ENCODE peak calls at places on chromosomes 6 and 20, in six cellular contexts. P is AG04449, A is K562, B is progenitor cell of endocrine pancreas, R is tibial artery, W is mesothelial cell of epicardium. V is an unnamed sample.
A peak's percentile ranks its signal among the peaks of the same experiment; 100 is the strongest.

GRCh38 chr6:62357826-62358225 is 71.8 kb upstream of the KHDRBS2 start:
- DNase-seq in P (no peak), A (no peak), B (no peak), R (no peak), W (no peak), V (no peak)

GRCh38 chr6:67459556-67459955 is 1175.5 kb upstream of the ADGRB3 start:
- DNase-seq in P (no peak), A (no peak), B (no peak), R (no peak), W (no peak), V (no peak)

GRCh38 chr6:69974193-69974592 is 107.8 kb downstream of the COL19A1 start:
- DNase-seq in P (no peak), A (peak; percentile 38), B (no peak), R (no peak), W (no peak), V (no peak)

GRCh38 chr6:25377672-25378071 is 98.5 kb downstream of the CARMIL1 start:
- DNase-seq in P (no peak), A (no peak), B (no peak), R (no peak), W (no peak), V (no peak)

GRCh38 chr20:46207031-46207549 is 89.0 kb downstream of the CD40 start:
- DNase-seq in P (no peak), A (no peak), B (no peak), R (no peak), W (no peak), V (no peak)

GRCh38 chr6:151137441-151137984 is 102.3 kb upstream of the AKAP12 start:
- DNase-seq in P (no peak), A (no peak), B (no peak), R (no peak), W (no peak), V (no peak)

GRCh38 chr20:15654208-15654649 is 919.0 kb downstream of the KIF16B start:
- DNase-seq in P (no peak), A (peak; percentile 23), B (no peak), R (no peak), W (no peak), V (no peak)

GRCh38 chr20:49608752-49609670 is 41.1 kb upstream of the PTGIS start:
- DNase-seq in P (no peak), A (peak; percentile 69), B (peak; percentile 67), R (peak; percentile 83), W (peak; percentile 61), V (peak; percentile 63)

GRCh38 chr6:108888745-108889144 is 40.5 kb downstream of the ARMC2 start:
- DNase-seq in P (no peak), A (no peak), B (no peak), R (no peak), W (no peak), V (no peak)

GRCh38 chr20:49287555-49288249 is 9.8 kb upstream of the ZNFX1 start:
- DNase-seq in P (no peak), A (peak; percentile 60), B (no peak), R (no peak), W (no peak), V (no peak)

GRCh38 chr20:15332711-15333160 is 995.3 kb upstream of the FLRT3 start:
- DNase-seq in P (no peak), A (no peak), B (no peak), R (no peak), W (no peak), V (no peak)

DNA sequence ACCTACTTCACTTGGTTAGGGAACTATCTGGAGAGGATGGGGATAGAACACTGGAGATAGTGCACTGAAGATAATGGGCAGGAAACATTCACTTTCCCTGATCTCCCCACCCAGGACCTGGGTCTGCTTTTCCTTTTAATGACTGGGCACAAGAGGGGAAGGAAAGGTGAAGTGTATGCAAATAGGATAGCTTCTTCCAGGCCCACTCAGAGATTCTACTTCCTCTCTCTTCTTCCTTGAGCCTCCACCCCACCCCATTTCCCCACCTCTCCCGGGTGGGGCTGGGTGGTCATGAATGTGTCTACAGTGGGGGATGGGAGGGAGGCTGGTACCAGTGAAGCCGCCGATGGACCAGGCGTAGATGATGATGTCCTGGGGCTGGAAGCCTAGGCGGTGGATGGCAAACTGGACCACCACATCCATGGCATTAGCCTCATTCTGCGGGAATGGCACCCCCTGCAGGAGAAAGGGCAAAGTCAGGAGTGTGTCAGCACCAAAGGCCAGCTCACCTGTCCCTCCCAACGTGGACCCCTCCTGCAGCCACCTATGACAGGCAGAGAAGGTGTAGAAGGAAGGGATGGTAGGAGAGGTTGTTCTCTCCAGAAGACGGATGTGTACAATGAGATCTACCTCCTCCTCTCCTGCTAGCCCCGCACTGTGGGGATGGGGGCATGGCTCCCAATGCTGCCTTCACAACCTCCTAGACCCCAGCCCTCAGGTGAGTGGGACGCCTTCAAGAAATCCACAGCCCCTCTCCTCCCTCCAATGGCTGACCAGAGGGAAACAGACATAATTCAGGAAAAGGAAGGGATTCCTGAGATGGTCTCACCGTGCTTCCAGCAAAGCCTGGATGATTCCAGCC is 8.6 kb upstream of the LY6G5C start:
- DNase-seq in P (no peak), A (peak; percentile 66), B (no peak), R (no peak), W (no peak), V (no peak)
- TF ChIP-seq CTCF in P (peak; percentile 48), A (peak; percentile 63), B (peak; percentile 44), R (no peak), W (no peak), V (peak; percentile 15)

GRCh38 chr6:3231213-3232016 is 4.0 kb upstream of the TUBB2B start:
- DNase-seq in P (no peak), A (no peak), B (peak; percentile 85), R (peak; percentile 82), W (peak; percentile 49), V (no peak)

GRCh38 chr6:3232017-3232838 is 4.8 kb upstream of the TUBB2B start:
- DNase-seq in P (no peak), A (no peak), B (no peak), R (no peak), W (no peak), V (no peak)

GRCh38 chr6:3229566-3230274 is 2.3 kb upstream of the TUBB2B start:
- DNase-seq in P (no peak), A (peak; percentile 70), B (peak; percentile 42), R (peak; percentile 65), W (no peak), V (no peak)

GRCh38 chr6:3228791-3229565 is 1.5 kb upstream of the TUBB2B start:
- DNase-seq in P (no peak), A (peak; percentile 61), B (peak; percentile 35), R (peak; percentile 64), W (no peak), V (no peak)

GRCh38 chr6:3230275-3231212 is 3.1 kb upstream of the TUBB2B start:
- DNase-seq in P (no peak), A (no peak), B (no peak), R (peak; percentile 54), W (no peak), V (no peak)
- TF ChIP-seq CTCF in P (no peak), A (no peak), B (no peak), R (no peak), W (no peak), V (no peak)

GRCh38 chr20:24452498-24453133 is 16.8 kb upstream of the SYNDIG1 start:
- DNase-seq in P (no peak), A (no peak), B (no peak), R (no peak), W (no peak), V (no peak)
- TF ChIP-seq CTCF in P (no peak), A (no peak), B (no peak), R (no peak), W (no peak), V (no peak)

GRCh38 chr20:62821726-62822210 is 4.9 kb downstream of the COL9A3 start:
- DNase-seq in P (no peak), A (no peak), B (no peak), R (no peak), W (no peak), V (no peak)

GRCh38 chr20:62823688-62824475 is 7.0 kb downstream of the COL9A3 start:
- DNase-seq in P (no peak), A (no peak), B (no peak), R (no peak), W (no peak), V (no peak)

GRCh38 chr20:62824476-62825287 is 7.8 kb downstream of the COL9A3 start:
- DNase-seq in P (no peak), A (peak; percentile 81), B (no peak), R (no peak), W (no peak), V (peak; percentile 88)

GRCh38 chr20:62822239-62822787 is 5.5 kb downstream of the COL9A3 start:
- DNase-seq in P (no peak), A (no peak), B (no peak), R (no peak), W (no peak), V (no peak)

GRCh38 chr20:62822788-62823651 is 6.2 kb downstream of the COL9A3 start:
- DNase-seq in P (no peak), A (peak; percentile 95), B (no peak), R (no peak), W (no peak), V (peak; percentile 97)
- TF ChIP-seq CTCF in P (peak; percentile 35), A (peak; percentile 97), B (peak; percentile 25), R (no peak), W (no peak), V (peak; percentile 76)

V was measured in D721Med.